ENCODE peak calls at places on chromosomes 6 and 20, in nine cellular contexts. M is ovary, I is suprapubic skin, D is stomach, W is transverse colon, B is sigmoid colon, J is A549, V is upper lobe of left lung, G is K562. S is an unnamed sample.

GRCh38 chr6:39360378-39360777 is 37.9 kb upstream of the KCNK16 start:
- DNase-seq in W (no peak), M (no peak), B (no peak), G (no peak), J (no peak), V (no peak), I (no peak), D (no peak), S (no peak)

GRCh38 chr6:88339816-88340215 is 173.7 kb upstream of the CNR1 start:
- DNase-seq in M (no peak), B (no peak), J (no peak), G (no peak), I (no peak), V (no peak), W (no peak), D (no peak), S (no peak)

GRCh38 chr6:17574871-17575560 is 25.1 kb upstream of the FAM8A1 start:
- DNase-seq in D (no peak), B (no peak), I (no peak), W (no peak), G (no peak), M (no peak), V (no peak), J (no peak), S (no peak)

GRCh38 chr6:159691133-159691962 is 1.7 kb downstream of the SOD2 start:
- DNase-seq in W (no peak), B (no peak), M (no peak), J (peak; percentile 84), V (no peak), G (peak; percentile 70), I (no peak), D (no peak), S (peak; percentile 87)

GRCh38 chr6:170099387-170099786 is 191.5 kb downstream of the DLL1 start:
- DNase-seq in V (peak; percentile 7), I (peak; percentile 6), J (no peak), D (peak; percentile 13), M (peak; percentile 2), B (peak; percentile 38), G (no peak), W (no peak), S (no peak)

GRCh38 chr6:98777762-98778161 is 56.6 kb upstream of the POU3F2 start:
- DNase-seq in M (no peak), W (no peak), D (no peak), B (no peak), I (no peak), G (no peak), J (no peak), V (no peak), S (no peak)

GRCh38 chr20:2671977-2672376 is 8.0 kb upstream of the IDH3B start:
- DNase-seq in M (no peak), V (no peak), J (peak; percentile 32), G (no peak), B (peak; percentile 17), W (no peak), I (peak; percentile 16), D (no peak), S (no peak)

GRCh38 chr6:30260036-30260504 is 46.9 kb upstream of the TRIM26 start:
- DNase-seq in V (no peak), M (no peak), W (no peak), I (no peak), J (no peak), B (no peak), D (no peak), G (no peak), S (no peak)

DNA sequence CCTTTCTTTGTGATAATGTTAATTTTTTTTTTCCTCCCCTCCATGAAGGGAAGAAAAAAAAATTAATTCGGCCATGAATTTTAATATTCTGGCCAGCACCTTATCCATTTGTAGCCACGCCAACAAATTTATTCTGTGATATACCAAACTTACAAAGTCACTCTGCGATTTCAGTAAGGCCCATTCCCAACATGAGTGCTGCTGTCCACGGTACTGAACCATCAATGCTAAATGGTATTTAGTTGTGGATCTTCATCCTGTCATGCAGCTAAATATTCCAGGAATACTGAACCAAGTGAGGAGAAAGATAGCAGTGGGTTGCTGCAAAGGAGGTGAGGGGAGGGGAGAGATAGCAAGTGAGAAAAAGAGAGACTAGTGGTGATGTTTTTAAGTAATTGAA is 19.5 kb upstream of the RSPH4A start:
- DNase-seq in I (no peak), G (peak; percentile 34), J (peak; percentile 5), V (no peak), B (no peak), M (no peak), W (no peak), D (no peak), S (no peak)
- TF ChIP-seq EP300 in I (no peak), G (no peak), J (no peak), V (no peak), B (no peak), M (no peak), W (no peak), D (no peak), S (no peak)

GRCh38 chr6:157020398-157021266 is 243.5 kb downstream of the ARID1B start:
- DNase-seq in M (no peak), D (no peak), G (peak; percentile 78), W (peak; percentile 65), I (no peak), V (peak; percentile 57), J (peak; percentile 57), B (no peak), S (no peak)
- TF ChIP-seq CTCF in M (no peak), D (no peak), G (no peak), W (no peak), I (no peak), V (no peak), J (no peak), B (no peak), S (no peak)

GRCh38 chr20:62815066-62815991 is 1.5 kb upstream of the COL9A3 start:
- DNase-seq in D (no peak), V (no peak), M (no peak), B (no peak), I (no peak), G (peak; percentile 55), W (no peak), J (no peak), S (no peak)
- TF ChIP-seq POLR2A in D (no peak), V (no peak), M (no peak), B (no peak), I (no peak), G (no peak), W (no peak), J (no peak), S (peak; percentile 42)

GRCh38 chr6:150627601-150628012 is 27.9 kb downstream of the PLEKHG1 start:
- DNase-seq in M (no peak), G (no peak), V (no peak), D (no peak), B (no peak), W (no peak), J (no peak), I (no peak), S (no peak)
- TF ChIP-seq EP300 in M (no peak), G (no peak), V (no peak), D (no peak), B (no peak), W (no peak), J (no peak), I (no peak), S (no peak)

GRCh38 chr6:90399970-90400369 is 103.3 kb upstream of the BACH2 start:
- DNase-seq in G (no peak), W (no peak), V (no peak), I (no peak), D (no peak), J (no peak), B (no peak), M (no peak), S (no peak)

GRCh38 chr6:90393232-90393884 is 96.7 kb upstream of the BACH2 start:
- DNase-seq in J (peak; percentile 38), W (peak; percentile 57), V (peak; percentile 53), G (peak; percentile 79), B (peak; percentile 71), D (peak; percentile 53), I (no peak), M (peak; percentile 49), S (peak; percentile 36)

GRCh38 chr6:90401933-90402830 is 105.5 kb upstream of the BACH2 start:
- DNase-seq in D (no peak), G (no peak), V (no peak), I (no peak), J (no peak), M (no peak), B (no peak), W (no peak), S (no peak)

GRCh38 chr6:90397929-90398674 is 101.5 kb upstream of the BACH2 start:
- DNase-seq in W (no peak), D (no peak), J (peak; percentile 22), B (no peak), I (no peak), M (no peak), G (no peak), V (no peak), S (no peak)

GRCh38 chr6:90397047-90397446 is 100.4 kb upstream of the BACH2 start:
- DNase-seq in I (no peak), B (no peak), V (no peak), M (no peak), D (no peak), J (no peak), G (peak; percentile 46), W (no peak), S (no peak)
- TF ChIP-seq CTCF in I (no peak), B (no peak), V (no peak), M (no peak), D (no peak), J (no peak), G (no peak), W (no peak), S (no peak)

GRCh38 chr6:90026216-90026615 is 131.9 kb downstream of the GJA10 start:
- DNase-seq in J (no peak), I (no peak), D (no peak), G (no peak), W (no peak), M (no peak), B (no peak), V (no peak), S (no peak)
- TF ChIP-seq POLR2A in J (no peak), I (no peak), D (no peak), G (no peak), W (no peak), M (no peak), B (no peak), V (no peak), S (no peak)

DNA sequence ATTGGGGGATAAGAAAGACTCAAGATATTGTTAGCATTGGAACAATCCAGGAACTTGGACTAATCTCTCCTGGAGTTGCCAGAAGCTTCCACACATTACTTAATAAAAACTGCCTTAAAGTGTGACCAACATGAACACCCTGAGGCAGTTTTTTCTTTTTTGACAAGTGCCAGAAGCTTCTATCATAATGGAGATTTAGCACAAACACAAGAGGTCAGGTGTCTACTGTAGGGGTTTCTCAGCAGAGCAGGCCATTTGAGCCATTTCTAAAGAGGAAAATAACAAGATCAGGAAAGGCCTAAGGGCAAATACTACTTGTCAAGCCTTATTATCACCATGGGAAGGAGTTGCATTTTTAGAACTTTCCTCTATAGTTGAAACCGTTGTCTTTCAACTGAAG is 361.5 kb downstream of the EPM2A start:
- DNase-seq in I (no peak), J (no peak), W (no peak), B (no peak), M (no peak), G (no peak), D (no peak), V (no peak), S (no peak)
- TF ChIP-seq EP300 in I (no peak), J (no peak), W (no peak), B (no peak), M (no peak), G (no peak), D (no peak), V (no peak), S (no peak)

S was measured in tibial nerve.